ENCODE peak calls at places on chromosomes 12 and 14, in six cellular contexts. W is NB4, J is foreskin fibroblast, Q is fibroblast of pulmonary artery, O is GM12865, U is bronchial epithelial cell. N is an unnamed sample.

GRCh38 chr14:93536945-93537344 is 106.2 kb downstream of the UNC79 start:
- DNase-seq in Q (peak), O (peak), J (no peak), U (no peak), W (peak), N (no peak)

GRCh38 chr12:5395443-5396401 is 36.2 kb upstream of the NTF3 start:
- DNase-seq in J (peak), W (no peak), Q (no peak), U (peak), O (no peak), N (no peak)

GRCh38 chr14:75911883-75912282 is 69.9 kb downstream of the TGFB3 start:
- DNase-seq in U (no peak), W (no peak), O (no peak), J (no peak), Q (peak), N (no peak)

GRCh38 chr12:123089125-123089524 is 61.8 kb downstream of the PITPNM2 start:
- DNase-seq in O (no peak), Q (no peak), U (no peak), W (peak), J (no peak), N (no peak)

GRCh38 chr12:52836042-52836466 is 1.9 kb upstream of the KRT79 start:
- DNase-seq in W (peak), Q (peak), J (peak), O (no peak), U (peak), N (no peak)

GRCh38 chr14:64983439-64984310 is 3.0 kb upstream of the FNTB start:
- DNase-seq in W (peak), Q (peak), J (peak), U (peak), O (peak), N (peak)

GRCh38 chr12:57255916-57256315 is 4.9 kb upstream of the STAC3 start:
- DNase-seq in U (no peak), J (no peak), Q (no peak), W (no peak), O (no peak), N (no peak)

GRCh38 chr14:96173646-96174475 is 30.8 kb upstream of the BDKRB2 start:
- DNase-seq in J (no peak), O (no peak), U (no peak), Q (no peak), W (peak), N (no peak)

GRCh38 chr12:89693639-89694202 is 14.9 kb downstream of the ATP2B1 start:
- DNase-seq in J (no peak), W (no peak), U (no peak), O (no peak), Q (no peak), N (no peak)

GRCh38 chr14:92489394-92490238 is 24.0 kb upstream of the RIN3 start:
- DNase-seq in U (no peak), W (no peak), J (no peak), Q (no peak), O (no peak), N (no peak)

GRCh38 chr12:68040450-68041075 is 51.3 kb downstream of the IFNG-AS1 start:
- DNase-seq in J (peak), U (peak), O (peak), W (peak), Q (peak), N (peak)

GRCh38 chr14:24956104-24956503 is 93.8 kb downstream of the STXBP6 start:
- DNase-seq in J (no peak), W (no peak), Q (no peak), O (no peak), U (no peak), N (no peak)

GRCh38 chr12:96258451-96258933 is 64.3 kb downstream of the ELK3 start:
- DNase-seq in Q (peak), O (peak), W (peak), J (peak), U (no peak), N (no peak)

GRCh38 chr12:44053550-44054243 is 217.8 kb downstream of the TMEM117 start:
- DNase-seq in O (no peak), Q (peak), J (peak), U (peak), W (no peak), N (no peak)

GRCh38 chr12:108080363-108080762 is 48.7 kb upstream of the WSCD2 start:
- DNase-seq in Q (no peak), W (no peak), J (no peak), U (no peak), O (no peak), N (no peak)

GRCh38 chr12:11508699-11509098 is 113.3 kb upstream of the PRB2 start:
- DNase-seq in U (no peak), Q (peak), O (no peak), W (no peak), J (peak), N (no peak)

GRCh38 chr12:70719672-70720420 is 82.6 kb upstream of the PTPRB start:
- DNase-seq in U (peak), J (peak), Q (peak), W (peak), O (peak), N (no peak)

GRCh38 chr14:100078216-100078780 is 13.1 kb downstream of the EVL start:
- DNase-seq in Q (no peak), W (peak), U (no peak), O (no peak), J (no peak), N (no peak)

GRCh38 chr14:79254069-79254775 is 957.1 kb downstream of the DIO2 start:
- DNase-seq in W (no peak), O (no peak), J (peak), U (no peak), Q (peak), N (no peak)

GRCh38 chr14:92880851-92881250 is 42.1 kb upstream of the CHGA start:
- DNase-seq in Q (peak), O (no peak), U (peak), J (peak), W (peak), N (no peak)

GRCh38 chr12:110844551-110845395 is 2.0 kb upstream of the CCDC63 start:
- DNase-seq in O (no peak), J (peak), W (no peak), Q (peak), U (peak), N (no peak)

GRCh38 chr12:108689314-108690190 is 41.8 kb downstream of the CORO1C start:
- DNase-seq in O (peak), U (no peak), W (peak), Q (peak), J (peak), N (no peak)

GRCh38 chr12:77228376-77228775 is 163.0 kb upstream of the E2F7 start:
- DNase-seq in J (no peak), U (no peak), W (no peak), O (no peak), Q (no peak), N (no peak)

GRCh38 chr14:58133739-58134138 is 18.3 kb downstream of the ARMH4 start:
- DNase-seq in U (peak), W (no peak), J (peak), O (no peak), Q (peak), N (no peak)

GRCh38 chr12:111192657-111193056 is 176.2 kb downstream of the PHETA1 start:
- DNase-seq in W (no peak), Q (no peak), J (no peak), O (no peak), U (peak), N (no peak)

GRCh38 chr14:80278293-80279037 is 67.2 kb upstream of the DIO2 start:
- DNase-seq in U (no peak), Q (peak), O (no peak), J (peak), W (no peak), N (no peak)

GRCh38 chr12:100031821-100032220 is 47.1 kb upstream of the ANKS1B start:
- DNase-seq in W (no peak), J (peak), O (no peak), Q (no peak), U (no peak), N (peak)

GRCh38 chr14:96267916-96268315 is 11.9 kb downstream of the BDKRB1 start:
- DNase-seq in O (no peak), U (peak), J (peak), W (no peak), Q (no peak), N (no peak)

GRCh38 chr12:46908236-46908935 is 82.6 kb upstream of the SLC38A4 start:
- DNase-seq in U (peak), J (peak), O (no peak), Q (peak), W (no peak), N (no peak)

GRCh38 chr12:122851820-122852219 is 16.6 kb downstream of the HIP1R start:
- DNase-seq in W (no peak), J (peak), Q (peak), U (peak), O (no peak), N (no peak)

GRCh38 chr14:69048456-69048855 is 69.4 kb upstream of the ACTN1 start:
- DNase-seq in J (no peak), W (no peak), O (peak), Q (no peak), U (no peak), N (no peak)

GRCh38 chr12:4177257-4177656 is 96.3 kb upstream of the CCND2 start:
- DNase-seq in W (peak), J (no peak), O (no peak), U (no peak), Q (no peak), N (no peak)

GRCh38 chr14:30114051-30114450 is 186.4 kb upstream of the PRKD1 start:
- DNase-seq in W (no peak), Q (no peak), U (no peak), O (no peak), J (no peak), N (no peak)

GRCh38 chr12:67772276-67773169 is 124.0 kb downstream of the DYRK2 start:
- DNase-seq in W (no peak), J (peak), O (no peak), U (no peak), Q (peak), N (no peak)

GRCh38 chr12:69998922-69999321 is 173.9 kb downstream of the MYRFL start:
- DNase-seq in W (no peak), O (no peak), U (no peak), Q (no peak), J (no peak), N (no peak)

DNA sequence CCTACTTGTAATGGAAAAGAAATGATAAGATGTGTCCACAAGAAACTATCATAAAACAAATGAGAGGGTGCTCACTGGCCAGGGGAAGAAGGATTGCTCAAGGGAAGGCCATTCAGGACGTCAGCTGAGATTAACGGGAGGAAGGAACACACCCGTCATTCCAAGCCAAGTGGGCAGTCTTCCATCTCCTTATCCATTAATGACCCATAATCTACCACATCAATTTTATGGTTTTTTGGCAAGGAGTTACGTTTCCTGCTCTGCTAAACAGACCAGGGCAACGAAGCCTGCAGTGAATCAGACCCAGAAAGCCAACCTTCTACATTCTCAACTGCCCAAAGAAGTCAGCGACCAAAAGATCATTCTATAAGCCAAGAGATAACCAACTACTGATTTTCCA is 25.1 kb downstream of the PRKAB1 start:
- DNase-seq in J (peak), Q (peak), W (no peak), U (peak), O (no peak), N (peak)
- H3K4me3 ChIP-seq in J (no peak), Q (no peak), W (no peak), U (no peak), O (no peak), N (no peak)

GRCh38 chr12:868722-869121 is 80.8 kb downstream of the RAD52 start:
- DNase-seq in J (no peak), Q (no peak), W (no peak), U (no peak), O (no peak), N (no peak)
- TF ChIP-seq CTCF in J (peak), Q (no peak), W (peak), U (no peak), O (no peak), N (no peak)

DNA sequence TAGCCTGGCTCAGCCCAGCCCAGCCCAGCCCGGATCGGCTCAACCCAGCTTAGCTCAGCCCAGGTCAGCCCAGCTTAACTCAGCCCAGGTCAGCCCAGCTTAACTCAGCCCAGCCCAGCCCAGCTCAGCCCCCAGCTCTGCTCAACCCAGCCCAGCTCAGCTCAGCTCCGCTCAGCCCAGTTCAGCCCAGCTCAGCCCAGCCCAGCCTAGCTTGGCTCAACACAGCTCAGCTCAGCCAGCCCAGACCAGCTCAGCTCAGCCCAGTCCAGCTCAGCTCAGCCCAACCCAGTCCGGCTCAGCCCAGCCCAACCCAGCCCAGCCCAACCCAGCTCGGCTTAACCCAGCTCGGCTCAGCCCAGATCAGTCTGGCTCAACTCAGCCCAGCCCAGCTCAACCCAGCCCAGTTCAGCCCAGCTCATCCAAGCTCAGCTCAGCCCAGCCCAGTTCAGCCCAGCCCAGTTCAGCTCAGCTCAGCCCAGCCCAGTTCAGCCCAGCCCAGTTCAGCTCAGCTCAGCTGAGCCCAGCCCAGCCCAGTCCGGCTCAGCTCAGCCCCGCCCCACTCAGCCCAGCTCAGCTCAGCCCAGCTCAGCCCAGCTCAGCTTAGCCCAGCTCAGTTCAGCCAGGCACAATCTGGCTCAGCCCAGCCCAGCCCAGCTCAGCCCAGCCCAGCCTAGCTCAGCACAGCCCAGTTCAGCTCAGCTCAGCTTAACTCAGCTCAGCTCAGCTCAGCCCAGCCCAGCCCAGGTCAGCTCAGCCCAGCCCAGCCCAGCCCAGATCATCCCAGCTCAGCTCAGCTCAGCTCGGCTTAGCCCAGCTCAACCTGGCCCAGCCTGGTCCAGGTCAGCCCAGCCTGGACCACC is 331.7 kb downstream of the TMEM121 start:
- DNase-seq in W (peak), U (no peak), O (no peak), J (no peak), Q (no peak), N (no peak)
- H3K4me3 ChIP-seq in W (no peak), U (no peak), O (peak), J (no peak), Q (no peak), N (no peak)

GRCh38 chr12:75476076-75476475 is 4.5 kb upstream of the GLIPR1 start:
- DNase-seq in J (no peak), O (no peak), U (no peak), W (no peak), Q (no peak), N (no peak)
- TF ChIP-seq CTCF in J (no peak), O (no peak), U (no peak), W (no peak), Q (no peak), N (no peak)

GRCh38 chr12:14948672-14949071 is 10.3 kb upstream of the ERP27 start:
- DNase-seq in O (peak), U (peak), W (peak), J (peak), Q (peak), N (peak)
- H3K4me3 ChIP-seq in O (peak), U (no peak), W (peak), J (no peak), Q (peak), N (no peak)

GRCh38 chr12:131091413-131091975 is 137.8 kb downstream of the ADGRD1 start:
- DNase-seq in J (no peak), Q (no peak), U (no peak), O (peak), W (no peak), N (no peak)

GRCh38 chr12:131093971-131094830 is 140.5 kb downstream of the ADGRD1 start:
- DNase-seq in U (no peak), Q (no peak), W (no peak), O (no peak), J (no peak), N (no peak)

GRCh38 chr12:131094831-131095805 is 141.4 kb downstream of the ADGRD1 start:
- DNase-seq in W (no peak), J (no peak), O (no peak), U (no peak), Q (no peak), N (no peak)

GRCh38 chr12:131091976-131092691 is 138.4 kb downstream of the ADGRD1 start:
- DNase-seq in U (no peak), J (no peak), O (peak), W (no peak), Q (no peak), N (no peak)

DNA sequence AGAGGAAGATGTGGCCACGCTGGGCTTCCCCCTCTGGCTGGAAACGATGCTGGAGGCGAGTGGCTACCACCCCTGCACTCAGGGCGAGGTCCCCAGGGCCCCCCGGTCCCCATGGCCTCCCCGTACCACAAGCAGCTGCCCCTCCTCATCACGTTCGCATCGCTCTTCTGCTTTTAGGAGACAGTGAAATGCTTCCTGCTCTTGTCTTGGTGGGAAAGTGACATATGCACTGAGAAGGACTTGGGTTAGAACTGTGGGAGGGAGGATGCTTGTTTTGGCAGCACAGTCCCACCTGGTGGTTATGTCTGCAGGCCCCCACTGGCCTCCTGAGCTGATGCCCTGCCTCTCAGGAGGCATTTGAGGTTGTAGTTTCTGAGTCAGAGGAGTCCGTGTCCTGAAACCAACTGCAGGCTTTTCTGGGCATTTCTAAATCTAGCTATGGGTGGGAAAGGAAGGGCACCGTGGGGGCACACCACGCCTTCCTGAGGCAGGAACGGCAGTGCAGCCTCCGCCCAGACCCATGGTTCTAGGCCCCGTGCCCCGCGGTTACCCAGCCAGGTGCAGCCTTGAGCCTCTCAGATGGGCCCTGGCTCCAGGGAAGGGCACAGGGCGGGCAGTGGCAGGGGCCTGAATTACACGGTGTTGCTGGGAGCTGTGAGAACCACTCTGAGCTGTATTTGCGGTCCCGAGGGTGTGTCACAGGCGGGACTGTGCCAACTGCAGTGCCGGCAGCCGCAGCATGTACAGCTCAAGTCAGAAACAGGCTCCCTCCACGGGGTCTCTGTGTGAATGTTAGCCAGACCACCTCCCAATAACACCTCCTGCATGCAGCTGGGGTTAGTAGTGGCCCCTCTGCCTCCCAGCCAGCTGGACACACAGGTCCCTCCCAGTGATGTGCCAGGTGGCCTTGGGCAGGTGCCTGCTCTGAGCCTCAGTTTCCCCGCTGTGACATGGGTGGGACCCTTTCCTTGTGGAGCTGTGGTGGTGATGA is 139.5 kb downstream of the ADGRD1 start:
- DNase-seq in O (peak), Q (no peak), U (peak), J (no peak), W (peak), N (no peak)
- TF ChIP-seq CTCF in O (peak), Q (no peak), U (no peak), J (no peak), W (peak), N (no peak)

N was measured in HFF-Myc.